ENCODE peak calls at places on chromosomes 12 and 14, in seven cellular contexts. Q, G, V, X, U, O and C are unnamed samples.

GRCh38 chr14:22976620-22977433 is 5.5 kb downstream of the AJUBA start:
- DNase-seq in Q (no peak), G (no peak), V (no peak), X (no peak), U (peak), O (no peak), C (peak)

GRCh38 chr12:104877107-104877705 is 80.9 kb downstream of the SLC41A2 start:
- DNase-seq in Q (peak), G (peak), V (peak), X (peak), U (no peak), O (peak), C (peak)

GRCh38 chr12:116689586-116689985 is 48.3 kb downstream of the SPRING1 start:
- DNase-seq in Q (no peak), G (no peak), V (no peak), X (no peak), U (no peak), O (no peak), C (no peak)

GRCh38 chr14:33790996-33791395 is 159.9 kb downstream of the EGLN3 start:
- DNase-seq in Q (no peak), G (no peak), V (no peak), X (no peak), U (no peak), O (no peak), C (no peak)

GRCh38 chr14:103221781-103222358 is 98.6 kb downstream of the TNFAIP2 start:
- DNase-seq in Q (no peak), G (no peak), V (no peak), X (no peak), U (no peak), O (no peak), C (no peak)

GRCh38 chr14:101972126-101972785 is 7.9 kb downstream of the DYNC1H1 start:
- DNase-seq in Q (no peak), G (no peak), V (peak), X (no peak), U (peak), O (no peak), C (peak)

GRCh38 chr14:62269204-62269603 is 507.0 kb downstream of the SNAPC1 start:
- DNase-seq in Q (no peak), G (no peak), V (no peak), X (no peak), U (no peak), O (no peak), C (peak)

GRCh38 chr14:41782488-41782887 is 175.8 kb downstream of the LRFN5 start:
- DNase-seq in Q (no peak), G (no peak), V (no peak), X (no peak), U (no peak), O (no peak), C (no peak)

GRCh38 chr12:29771786-29772185 is 12.0 kb downstream of the TMTC1 start:
- DNase-seq in Q (no peak), G (no peak), V (no peak), X (no peak), U (no peak), O (no peak), C (no peak)

GRCh38 chr12:121697093-121697698 is 15.4 kb upstream of the TMEM120B start:
- DNase-seq in Q (peak), G (no peak), V (no peak), X (no peak), U (peak), O (peak), C (peak)

GRCh38 chr12:81843599-81843998 is 84.4 kb upstream of the PPFIA2 start:
- DNase-seq in Q (no peak), G (no peak), V (no peak), X (no peak), U (no peak), O (no peak), C (no peak)

GRCh38 chr12:84508325-84508861 is 404.2 kb downstream of the SLC6A15 start:
- DNase-seq in Q (no peak), G (peak), V (no peak), X (no peak), U (no peak), O (no peak), C (peak)

GRCh38 chr14:39576726-39577125 is 144.5 kb upstream of the FBXO33 start:
- DNase-seq in Q (no peak), G (no peak), V (no peak), X (no peak), U (no peak), O (no peak), C (no peak)

GRCh38 chr12:46470975-46471374 is 98.4 kb upstream of the SLC38A2 start:
- DNase-seq in Q (no peak), G (no peak), V (no peak), X (no peak), U (no peak), O (no peak), C (no peak)

GRCh38 chr12:57614178-57614947 is 3.1 kb downstream of the ARHGEF25 start:
- DNase-seq in Q (peak), G (peak), V (peak), X (no peak), U (peak), O (no peak), C (no peak)

GRCh38 chr12:110100315-110100970 is 23.7 kb upstream of the IFT81 start:
- DNase-seq in Q (peak), G (peak), V (peak), X (peak), U (peak), O (peak), C (peak)

GRCh38 chr14:99261916-99262787 is 9.8 kb downstream of the BCL11B start:
- DNase-seq in Q (no peak), G (no peak), V (no peak), X (peak), U (no peak), O (peak), C (no peak)

GRCh38 chr12:104788848-104789271 is 169.2 kb downstream of the SLC41A2 start:
- DNase-seq in Q (no peak), G (no peak), V (no peak), X (no peak), U (no peak), O (no peak), C (no peak)

GRCh38 chr12:104752883-104753282 is 205.2 kb downstream of the SLC41A2 start:
- DNase-seq in Q (no peak), G (no peak), V (no peak), X (no peak), U (no peak), O (no peak), C (no peak)

GRCh38 chr12:53213348-53213747 is 6.3 kb upstream of the ITGB7 start:
- DNase-seq in Q (peak), G (peak), V (peak), X (peak), U (peak), O (peak), C (peak)

GRCh38 chr12:46386877-46387629 is 14.5 kb upstream of the SLC38A2 start:
- DNase-seq in Q (no peak), G (no peak), V (peak), X (no peak), U (no peak), O (no peak), C (peak)

GRCh38 chr12:48119078-48119833 is at the start of gene PFKM:
- DNase-seq in Q (peak), G (peak), V (peak), X (peak), U (peak), O (peak), C (peak)

GRCh38 chr12:47236109-47236714 is 156.5 kb upstream of the AMIGO2 start:
- DNase-seq in Q (no peak), G (no peak), V (no peak), X (no peak), U (no peak), O (no peak), C (peak)

GRCh38 chr12:93438266-93439050 is 3.3 kb downstream of the UBE2N start:
- DNase-seq in Q (no peak), G (no peak), V (no peak), X (no peak), U (no peak), O (no peak), C (no peak)

GRCh38 chr12:11702959-11703358 is 53.5 kb downstream of the ETV6 start:
- DNase-seq in Q (no peak), G (no peak), V (no peak), X (peak), U (no peak), O (no peak), C (no peak)

GRCh38 chr14:76314521-76314951 is 61.4 kb upstream of the ESRRB start:
- DNase-seq in Q (no peak), G (no peak), V (no peak), X (no peak), U (no peak), O (no peak), C (no peak)

GRCh38 chr14:96725232-96725631 is 72.0 kb upstream of the VRK1 start:
- DNase-seq in Q (no peak), G (no peak), V (no peak), X (no peak), U (no peak), O (no peak), C (no peak)

GRCh38 chr12:66262737-66263136 is 39.6 kb upstream of the HELB start:
- DNase-seq in Q (no peak), G (no peak), V (no peak), X (no peak), U (no peak), O (no peak), C (no peak)

GRCh38 chr14:32028599-32028998 is 48.5 kb upstream of the ARHGAP5 start:
- DNase-seq in Q (no peak), G (no peak), V (no peak), X (no peak), U (no peak), O (no peak), C (no peak)

GRCh38 chr12:93616584-93617101 is 44.2 kb downstream of the SOCS2 start:
- DNase-seq in Q (no peak), G (no peak), V (no peak), X (no peak), U (no peak), O (no peak), C (no peak)

GRCh38 chr12:77231548-77231947 is 166.2 kb upstream of the E2F7 start:
- DNase-seq in Q (no peak), G (no peak), V (no peak), X (no peak), U (no peak), O (no peak), C (peak)

GRCh38 chr14:64926398-64926995 is 12.2 kb downstream of the CHURC1 start:
- DNase-seq in Q (no peak), G (no peak), V (no peak), X (no peak), U (no peak), O (no peak), C (no peak)

GRCh38 chr12:100493371-100494012 is 19.8 kb downstream of the NR1H4 start:
- DNase-seq in Q (no peak), G (no peak), V (no peak), X (no peak), U (no peak), O (no peak), C (no peak)

GRCh38 chr12:33488036-33488435 is 48.4 kb upstream of the SYT10 start:
- DNase-seq in Q (no peak), G (no peak), V (no peak), X (no peak), U (no peak), O (no peak), C (no peak)